ENCODE peak calls at places on chromosomes 13 and 19, in four cellular contexts. One of them, this sample, is unnamed.

GRCh38 chr19:43467730-43468129 is 2.3 kb upstream of the LYPD3 start:
- DNase-seq in esophagus muscularis mucosa: no peak
- DNase-seq in fibroblast of the aortic adventitia: peak; percentile 45
- DNase-seq in AG10803: peak; percentile 38
- DNase-seq in this sample: peak; percentile 84

GRCh38 chr19:37082307-37082706 is 4.1 kb downstream of the ZNF420 start:
- DNase-seq in fibroblast of the aortic adventitia: no peak
- DNase-seq in AG10803: no peak
- DNase-seq in esophagus muscularis mucosa: no peak
- DNase-seq in this sample: no peak

GRCh38 chr19:56720281-56720680 is 48.7 kb upstream of the ZNF835 start:
- DNase-seq in esophagus muscularis mucosa: no peak
- DNase-seq in AG10803: no peak
- DNase-seq in fibroblast of the aortic adventitia: no peak
- DNase-seq in this sample: no peak

GRCh38 chr13:69619651-69620050 is 488.0 kb upstream of the ATXN8OS start:
- DNase-seq in fibroblast of the aortic adventitia: no peak
- DNase-seq in AG10803: no peak
- DNase-seq in esophagus muscularis mucosa: no peak
- DNase-seq in this sample: no peak

GRCh38 chr19:53965091-53965490 is 2.4 kb downstream of the CACNG8 start:
- DNase-seq in AG10803: no peak
- DNase-seq in esophagus muscularis mucosa: no peak
- DNase-seq in fibroblast of the aortic adventitia: no peak
- DNase-seq in this sample: no peak

GRCh38 chr13:30910676-30911075 is 4.6 kb downstream of the MEDAG start:
- DNase-seq in fibroblast of the aortic adventitia: no peak
- DNase-seq in AG10803: no peak
- DNase-seq in esophagus muscularis mucosa: peak; percentile 84
- DNase-seq in this sample: no peak

GRCh38 chr19:37977992-37978391 is 71.0 kb downstream of the SIPA1L3 start:
- DNase-seq in AG10803: peak; percentile 75
- DNase-seq in esophagus muscularis mucosa: no peak
- DNase-seq in fibroblast of the aortic adventitia: peak; percentile 62
- DNase-seq in this sample: peak; percentile 43

GRCh38 chr19:36526581-36526980 is 1.5 kb downstream of the ZNF260 start:
- DNase-seq in esophagus muscularis mucosa: no peak
- DNase-seq in AG10803: no peak
- DNase-seq in fibroblast of the aortic adventitia: no peak
- DNase-seq in this sample: no peak

GRCh38 chr19:48806518-48806817 is 4.4 kb downstream of the BCAT2 start:
- DNase-seq in fibroblast of the aortic adventitia: no peak
- DNase-seq in esophagus muscularis mucosa: no peak
- DNase-seq in AG10803: no peak
- DNase-seq in this sample: no peak

GRCh38 chr19:3370214-3370720 is 3.9 kb downstream of the NFIC start:
- DNase-seq in AG10803: no peak
- DNase-seq in fibroblast of the aortic adventitia: no peak
- DNase-seq in esophagus muscularis mucosa: no peak
- DNase-seq in this sample: no peak

GRCh38 chr13:20566424-20566916 is 487 bp upstream of the IFT88 start:
- DNase-seq in fibroblast of the aortic adventitia: peak; percentile 62
- DNase-seq in AG10803: peak; percentile 63
- DNase-seq in esophagus muscularis mucosa: peak; percentile 92
- DNase-seq in this sample: peak; percentile 84

DNA sequence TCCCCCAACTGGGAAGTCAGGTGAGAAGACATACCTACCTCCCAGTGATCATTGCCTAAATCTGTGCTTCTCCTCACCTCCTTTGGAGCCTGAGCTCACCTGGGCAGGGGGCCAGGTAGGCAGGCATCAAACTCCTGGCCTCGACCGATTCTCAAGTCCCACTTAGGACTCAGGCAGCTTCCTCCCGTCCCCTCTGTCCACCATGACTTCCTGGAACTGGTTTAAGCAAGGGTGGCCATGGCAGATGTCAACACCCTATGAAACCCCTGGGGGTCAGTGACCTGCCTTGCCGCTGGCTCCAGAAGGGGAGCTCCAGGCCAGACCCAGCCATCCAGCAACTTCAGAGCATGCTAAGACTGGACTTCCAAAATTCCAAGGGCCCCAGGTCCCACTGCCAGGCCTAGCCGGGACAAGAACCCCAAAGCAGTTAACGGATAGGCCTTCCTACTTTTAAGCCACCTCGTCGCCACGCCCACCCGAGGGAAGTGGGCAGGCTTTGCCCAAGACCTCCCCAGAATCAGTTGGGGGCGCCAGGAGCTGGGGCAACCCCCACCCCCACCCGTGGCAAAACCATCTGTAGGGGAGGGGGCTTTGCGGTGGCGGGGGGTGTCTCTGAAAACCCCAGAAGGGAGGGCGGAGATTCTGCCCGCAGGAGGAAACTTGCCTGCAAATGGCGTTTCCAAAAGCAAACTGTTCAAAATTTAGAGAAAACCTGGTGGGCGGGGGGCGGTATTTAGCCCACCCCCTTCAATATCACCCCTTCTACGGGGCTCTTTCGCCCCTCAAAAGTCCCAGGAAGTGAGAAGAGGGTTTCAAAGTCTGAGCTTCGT is 657 bp downstream of the PLIN3 start:
- DNase-seq in esophagus muscularis mucosa: no peak
- DNase-seq in AG10803: peak; percentile 48
- DNase-seq in fibroblast of the aortic adventitia: peak; percentile 54
- DNase-seq in this sample: peak; percentile 60
- H3K4me3 ChIP-seq in esophagus muscularis mucosa: peak overlapping the region; percentile 71
- H3K4me3 ChIP-seq in AG10803: peak overlapping the region; percentile 94
- H3K4me3 ChIP-seq in fibroblast of the aortic adventitia: peak overlapping the region; percentile 78
- H3K4me3 ChIP-seq in this sample: peak overlapping the region; percentile 93

GRCh38 chr19:11380653-11381534 is 3.2 kb downstream of the EPOR start:
- DNase-seq in esophagus muscularis mucosa: peak; percentile 99
- DNase-seq in fibroblast of the aortic adventitia: peak; percentile 93
- DNase-seq in AG10803: peak; percentile 89
- DNase-seq in this sample: peak; percentile 92

GRCh38 chr19:11382898-11383705 is 1.0 kb downstream of the EPOR start:
- DNase-seq in fibroblast of the aortic adventitia: no peak
- DNase-seq in AG10803: no peak
- DNase-seq in esophagus muscularis mucosa: no peak
- DNase-seq in this sample: peak; percentile 42

GRCh38 chr19:11383706-11384048 is 437 bp downstream of the EPOR start:
- DNase-seq in esophagus muscularis mucosa: no peak
- DNase-seq in AG10803: no peak
- DNase-seq in fibroblast of the aortic adventitia: no peak
- DNase-seq in this sample: no peak

GRCh38 chr19:11379857-11380350 is 4.2 kb downstream of the EPOR start:
- DNase-seq in AG10803: no peak
- DNase-seq in fibroblast of the aortic adventitia: no peak
- DNase-seq in esophagus muscularis mucosa: no peak
- DNase-seq in this sample: no peak

GRCh38 chr19:11381535-11382369 is 2.4 kb downstream of the EPOR start:
- DNase-seq in AG10803: peak; percentile 61
- DNase-seq in fibroblast of the aortic adventitia: peak; percentile 63
- DNase-seq in esophagus muscularis mucosa: no peak
- DNase-seq in this sample: peak; percentile 86
- H3K4me3 ChIP-seq in AG10803: peak overlapping the region; percentile 59
- H3K4me3 ChIP-seq in fibroblast of the aortic adventitia: peak overlapping the region; percentile 61
- H3K4me3 ChIP-seq in esophagus muscularis mucosa: peak overlapping the region; percentile 60
- H3K4me3 ChIP-seq in this sample: peak overlapping the region; percentile 66

GRCh38 chr19:15048128-15048527 is 1.2 kb upstream of the CASP14 start:
- DNase-seq in AG10803: no peak
- DNase-seq in fibroblast of the aortic adventitia: no peak
- DNase-seq in esophagus muscularis mucosa: no peak
- DNase-seq in this sample: no peak
- H3K4me3 ChIP-seq in AG10803: no peak overlapping the region
- H3K4me3 ChIP-seq in fibroblast of the aortic adventitia: no peak overlapping the region
- H3K4me3 ChIP-seq in esophagus muscularis mucosa: no peak overlapping the region
- H3K4me3 ChIP-seq in this sample: no peak overlapping the region

GRCh38 chr13:109773276-109773675 is 13.1 kb downstream of the IRS2 start:
- DNase-seq in fibroblast of the aortic adventitia: no peak
- DNase-seq in esophagus muscularis mucosa: peak; percentile 34
- DNase-seq in AG10803: no peak
- DNase-seq in this sample: no peak

GRCh38 chr13:109773786-109774185 is 12.6 kb downstream of the IRS2 start:
- DNase-seq in AG10803: no peak
- DNase-seq in esophagus muscularis mucosa: no peak
- DNase-seq in fibroblast of the aortic adventitia: no peak
- DNase-seq in this sample: no peak

GRCh38 chr13:109779074-109779473 is 7.3 kb downstream of the IRS2 start:
- DNase-seq in esophagus muscularis mucosa: peak; percentile 57
- DNase-seq in fibroblast of the aortic adventitia: no peak
- DNase-seq in AG10803: no peak
- DNase-seq in this sample: no peak

GRCh38 chr13:109778102-109778542 is 8.3 kb downstream of the IRS2 start:
- DNase-seq in esophagus muscularis mucosa: peak; percentile 64
- DNase-seq in AG10803: no peak
- DNase-seq in fibroblast of the aortic adventitia: no peak
- DNase-seq in this sample: peak; percentile 47

DNA sequence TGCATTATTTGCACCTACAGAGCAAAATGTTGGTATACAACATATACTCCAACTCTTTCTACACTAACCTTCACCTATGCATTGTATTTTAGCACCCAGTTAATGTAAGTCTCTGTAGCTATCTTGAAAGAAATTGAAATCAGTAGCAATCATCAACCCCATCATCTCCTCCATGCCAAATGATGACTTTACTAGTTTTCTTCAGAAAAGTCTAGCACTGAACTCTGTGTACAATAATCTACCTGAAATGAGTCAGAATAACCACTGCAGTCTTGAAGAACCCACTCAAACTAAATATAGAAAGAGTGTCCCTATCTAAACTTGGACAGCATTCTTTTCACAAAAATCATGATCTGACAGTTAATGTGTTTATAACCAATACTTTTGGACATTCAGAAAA is 9.8 kb downstream of the IRS2 start:
- DNase-seq in AG10803: no peak
- DNase-seq in esophagus muscularis mucosa: no peak
- DNase-seq in fibroblast of the aortic adventitia: no peak
- DNase-seq in this sample: no peak
- H3K4me3 ChIP-seq in AG10803: no peak overlapping the region
- H3K4me3 ChIP-seq in esophagus muscularis mucosa: peak overlapping the region; percentile 83
- H3K4me3 ChIP-seq in fibroblast of the aortic adventitia: no peak overlapping the region
- H3K4me3 ChIP-seq in this sample: no peak overlapping the region

GRCh38 chr19:5693195-5694166 is 3.4 kb downstream of the RPL36 start:
- DNase-seq in fibroblast of the aortic adventitia: no peak
- DNase-seq in AG10803: no peak
- DNase-seq in esophagus muscularis mucosa: no peak
- DNase-seq in this sample: no peak

GRCh38 chr19:5691930-5692784 is 2.1 kb downstream of the RPL36 start:
- DNase-seq in esophagus muscularis mucosa: no peak
- DNase-seq in AG10803: no peak
- DNase-seq in fibroblast of the aortic adventitia: peak; percentile 27
- DNase-seq in this sample: peak; percentile 15

GRCh38 chr19:5694167-5694951 is 4.3 kb downstream of the RPL36 start:
- DNase-seq in fibroblast of the aortic adventitia: no peak
- DNase-seq in esophagus muscularis mucosa: no peak
- DNase-seq in AG10803: no peak
- DNase-seq in this sample: no peak

GRCh38 chr19:5691205-5691929 is 1.3 kb downstream of the RPL36 start:
- DNase-seq in esophagus muscularis mucosa: no peak
- DNase-seq in fibroblast of the aortic adventitia: peak; percentile 78
- DNase-seq in AG10803: peak; percentile 55
- DNase-seq in this sample: peak; percentile 48

GRCh38 chr19:5692785-5693194 is 2.7 kb downstream of the RPL36 start:
- DNase-seq in fibroblast of the aortic adventitia: no peak
- DNase-seq in esophagus muscularis mucosa: no peak
- DNase-seq in AG10803: no peak
- DNase-seq in this sample: no peak
- H3K4me3 ChIP-seq in fibroblast of the aortic adventitia: no peak overlapping the region
- H3K4me3 ChIP-seq in esophagus muscularis mucosa: no peak overlapping the region
- H3K4me3 ChIP-seq in AG10803: no peak overlapping the region
- H3K4me3 ChIP-seq in this sample: no peak overlapping the region

GRCh38 chr13:82675024-82675423 is 1207.2 kb downstream of the SLITRK1 start:
- DNase-seq in esophagus muscularis mucosa: no peak
- DNase-seq in AG10803: no peak
- DNase-seq in fibroblast of the aortic adventitia: no peak
- DNase-seq in this sample: no peak

GRCh38 chr13:82678052-82678451 is 1204.2 kb downstream of the SLITRK1 start:
- DNase-seq in fibroblast of the aortic adventitia: no peak
- DNase-seq in AG10803: no peak
- DNase-seq in esophagus muscularis mucosa: no peak
- DNase-seq in this sample: no peak

GRCh38 chr13:82672248-82672647 is 1210.0 kb downstream of the SLITRK1 start:
- DNase-seq in esophagus muscularis mucosa: no peak
- DNase-seq in AG10803: no peak
- DNase-seq in fibroblast of the aortic adventitia: no peak
- DNase-seq in this sample: no peak

DNA sequence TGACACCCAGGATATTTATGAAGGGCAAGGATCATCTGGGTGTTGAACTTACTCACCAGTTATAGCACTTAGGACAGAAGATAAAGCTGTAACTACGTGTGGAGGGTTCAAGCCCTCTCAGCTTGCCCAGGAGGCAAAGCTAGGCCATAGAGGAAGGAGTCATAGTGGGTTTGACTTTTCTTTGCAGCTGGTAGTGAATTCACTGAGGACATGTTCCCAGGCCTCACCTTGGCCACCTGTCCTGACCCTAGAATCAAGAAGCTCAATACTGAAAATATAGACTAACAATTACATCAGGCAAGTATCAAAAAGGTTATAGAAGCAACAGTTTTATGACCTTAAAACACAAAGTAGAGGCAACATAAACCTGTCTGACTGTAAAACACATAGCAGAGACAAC is 1207.7 kb downstream of the SLITRK1 start:
- DNase-seq in AG10803: no peak
- DNase-seq in esophagus muscularis mucosa: no peak
- DNase-seq in fibroblast of the aortic adventitia: no peak
- DNase-seq in this sample: no peak
- H3K4me3 ChIP-seq in AG10803: no peak overlapping the region
- H3K4me3 ChIP-seq in esophagus muscularis mucosa: no peak overlapping the region
- H3K4me3 ChIP-seq in fibroblast of the aortic adventitia: no peak overlapping the region
- H3K4me3 ChIP-seq in this sample: no peak overlapping the region

This sample was measured in fibroblast of villous mesenchyme.